ENCODE peak calls at places on chromosomes 16 and 17, in nine cellular contexts. Z is A549; F is uterus; I is mammary epithelial cell; P is heart left ventricle; W is ovary; O is CD8-positive, alpha-beta memory T cell; G is adrenal gland; D is heart right ventricle. Q is an unnamed sample.

GRCh38 chr16:363110-364090 is 6.9 kb downstream of the MRPL28 start:
- DNase-seq in Z (no peak), F (no peak), I (no peak), P (no peak), W (no peak), O (no peak), G (no peak), D (no peak), Q (no peak)

GRCh38 chr17:44664867-44665266 is 8.6 kb downstream of the MEIOC start:
- DNase-seq in Z (no peak), F (no peak), I (no peak), P (no peak), W (no peak), O (no peak), G (no peak), D (no peak), Q (no peak)

GRCh38 chr16:29678691-29679267 is at the start of gene QPRT:
- DNase-seq in Z (no peak), F (peak), I (no peak), P (peak), W (peak), O (no peak), G (peak), D (peak), Q (peak)

GRCh38 chr17:59001158-59001814 is 105.4 kb downstream of the TRIM37 start:
- DNase-seq in Z (no peak), F (peak), I (no peak), P (peak), W (no peak), O (peak), G (peak), D (no peak), Q (no peak)

GRCh38 chr16:11546522-11547485 is 39.9 kb downstream of the LITAF start:
- DNase-seq in Z (no peak), F (no peak), I (peak), P (no peak), W (no peak), O (no peak), G (no peak), D (no peak), Q (no peak)

GRCh38 chr16:56915311-56916105 is 16.4 kb upstream of the HERPUD1 start:
- DNase-seq in Z (no peak), F (no peak), I (no peak), P (no peak), W (peak), O (no peak), G (no peak), D (peak), Q (no peak)

GRCh38 chr17:62456016-62456415 is 22.6 kb upstream of the TLK2 start:
- DNase-seq in Z (no peak), F (no peak), I (no peak), P (no peak), W (no peak), O (no peak), G (no peak), D (no peak), Q (no peak)

GRCh38 chr16:26857371-26857770 is 209.4 kb upstream of the C16orf82 start:
- DNase-seq in Z (no peak), F (no peak), I (no peak), P (no peak), W (no peak), O (no peak), G (no peak), D (no peak), Q (no peak)

GRCh38 chr16:1606774-1607173 is 5.1 kb downstream of the IFT140 start:
- DNase-seq in Z (no peak), F (no peak), I (no peak), P (no peak), W (no peak), O (no peak), G (no peak), D (no peak), Q (no peak)

GRCh38 chr17:67693811-67694210 is 23.9 kb upstream of the NOL11 start:
- DNase-seq in Z (no peak), F (no peak), I (no peak), P (no peak), W (no peak), O (no peak), G (no peak), D (no peak), Q (no peak)

GRCh38 chr17:29592850-29593545 is at the start of gene ANKRD13B:
- DNase-seq in Z (no peak), F (peak), I (no peak), P (peak), W (peak), O (no peak), G (peak), D (peak), Q (peak)

GRCh38 chr17:77326636-77327035 is 185.9 kb downstream of the SEC14L1 start:
- DNase-seq in Z (no peak), F (peak), I (no peak), P (peak), W (no peak), O (no peak), G (no peak), D (no peak), Q (no peak)

GRCh38 chr16:9996191-9996590 is 186.0 kb downstream of the GRIN2A start:
- DNase-seq in Z (no peak), F (no peak), I (peak), P (no peak), W (no peak), O (no peak), G (no peak), D (no peak), Q (no peak)

GRCh38 chr17:73551756-73552155 is 92.5 kb downstream of the SDK2 start:
- DNase-seq in Z (no peak), F (no peak), I (no peak), P (no peak), W (no peak), O (no peak), G (no peak), D (no peak), Q (no peak)

GRCh38 chr17:82302498-82302963 is 14.9 kb downstream of the CD7 start:
- DNase-seq in Z (no peak), F (no peak), I (no peak), P (no peak), W (no peak), O (no peak), G (no peak), D (no peak), Q (no peak)

GRCh38 chr16:50643192-50643591 is 37.9 kb downstream of the SNX20 start:
- DNase-seq in Z (no peak), F (no peak), I (no peak), P (no peak), W (no peak), O (no peak), G (no peak), D (no peak), Q (no peak)

GRCh38 chr16:50646345-50646744 is 34.8 kb downstream of the SNX20 start:
- DNase-seq in Z (no peak), F (no peak), I (no peak), P (no peak), W (no peak), O (no peak), G (no peak), D (no peak), Q (no peak)

GRCh38 chr16:50645858-50646257 is 35.3 kb downstream of the SNX20 start:
- DNase-seq in Z (no peak), F (no peak), I (no peak), P (no peak), W (no peak), O (no peak), G (no peak), D (no peak), Q (no peak)

GRCh38 chr16:50644245-50644644 is 36.9 kb downstream of the SNX20 start:
- DNase-seq in Z (no peak), F (no peak), I (no peak), P (no peak), W (no peak), O (no peak), G (no peak), D (no peak), Q (no peak)

GRCh38 chr16:50644730-50645129 is 36.4 kb downstream of the SNX20 start:
- DNase-seq in Z (no peak), F (peak), I (peak), P (no peak), W (peak), O (no peak), G (peak), D (no peak), Q (no peak)
- H3K27ac ChIP-seq in Z (no peak), F (no peak), I (no peak), P (no peak), W (no peak), O (no peak), G (no peak), D (no peak), Q (no peak)

DNA sequence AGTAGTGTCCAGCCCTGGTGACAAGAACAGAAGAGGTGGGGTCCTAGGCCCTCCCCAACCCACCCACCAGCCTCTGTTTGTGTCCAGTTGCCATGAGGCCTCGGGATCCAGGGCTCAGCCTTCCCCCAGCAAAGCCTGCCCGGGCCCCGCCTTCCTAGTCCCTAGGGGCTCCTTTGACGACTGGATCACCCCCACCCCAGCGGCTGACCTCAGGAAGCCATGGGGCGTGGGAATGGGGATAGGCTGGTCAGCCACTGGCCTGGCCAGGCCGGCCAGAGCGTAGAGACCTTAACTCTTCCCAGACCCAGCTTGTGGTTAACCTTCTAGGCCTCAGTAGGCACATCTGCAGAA is 4.1 kb upstream of the TPPP3 start:
- DNase-seq in Z (no peak), F (no peak), I (no peak), P (peak), W (peak), O (no peak), G (no peak), D (peak), Q (no peak)
- H3K27ac ChIP-seq in Z (no peak), F (peak), I (no peak), P (peak), W (no peak), O (no peak), G (no peak), D (peak), Q (no peak)

GRCh38 chr17:60423865-60424264 is 1.6 kb downstream of the CHCT1 start:
- DNase-seq in Z (no peak), F (no peak), I (no peak), P (no peak), W (no peak), O (no peak), G (no peak), D (no peak), Q (no peak)

GRCh38 chr17:60425626-60426025 is 3.3 kb downstream of the CHCT1 start:
- DNase-seq in Z (no peak), F (no peak), I (no peak), P (no peak), W (no peak), O (no peak), G (no peak), D (no peak), Q (no peak)

GRCh38 chr17:60421273-60422161 is 772 bp upstream of the CHCT1 start:
- DNase-seq in Z (peak), F (peak), I (peak), P (peak), W (peak), O (peak), G (peak), D (peak), Q (peak)

GRCh38 chr17:60426596-60426995 is 4.3 kb downstream of the CHCT1 start:
- DNase-seq in Z (no peak), F (no peak), I (no peak), P (no peak), W (no peak), O (no peak), G (no peak), D (no peak), Q (no peak)

GRCh38 chr17:60422162-60422665 is at the start of gene CHCT1:
- DNase-seq in Z (no peak), F (no peak), I (no peak), P (peak), W (no peak), O (no peak), G (no peak), D (peak), Q (no peak)
- H3K27ac ChIP-seq in Z (peak), F (no peak), I (no peak), P (peak), W (no peak), O (no peak), G (no peak), D (no peak), Q (no peak)

DNA sequence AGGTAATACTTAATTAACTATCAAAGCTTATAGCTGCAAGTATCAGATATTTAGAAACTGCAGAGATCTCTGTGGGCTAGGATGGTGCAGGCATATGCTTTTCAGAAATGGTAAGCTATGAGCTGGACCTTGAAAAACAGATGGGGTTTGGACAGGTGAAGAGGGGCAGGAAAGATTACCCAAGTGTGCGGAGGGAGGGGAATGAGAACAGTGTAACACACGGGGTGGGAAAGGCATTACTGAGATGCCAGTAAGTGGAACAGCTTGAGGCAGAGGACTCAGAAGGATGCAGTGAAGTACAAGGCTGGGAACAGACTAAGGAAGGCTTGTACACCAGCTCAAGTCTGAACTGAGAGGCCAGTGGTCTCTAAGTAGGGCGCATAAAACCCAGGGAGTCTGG is 22.1 kb upstream of the EVPL start:
- DNase-seq in Z (no peak), F (no peak), I (no peak), P (no peak), W (no peak), O (no peak), G (no peak), D (no peak), Q (no peak)
- H3K27ac ChIP-seq in Z (no peak), F (no peak), I (no peak), P (no peak), W (no peak), O (no peak), G (no peak), D (no peak), Q (no peak)

GRCh38 chr17:47852113-47852949 is 1.4 kb upstream of the SP6 start:
- DNase-seq in Z (no peak), F (no peak), I (no peak), P (no peak), W (no peak), O (no peak), G (no peak), D (no peak), Q (no peak)

GRCh38 chr17:47857551-47858410 is 6.8 kb upstream of the SP6 start:
- DNase-seq in Z (no peak), F (no peak), I (no peak), P (no peak), W (no peak), O (no peak), G (no peak), D (no peak), Q (no peak)

GRCh38 chr17:47856830-47857229 is 5.9 kb upstream of the SP6 start:
- DNase-seq in Z (no peak), F (no peak), I (no peak), P (no peak), W (no peak), O (no peak), G (no peak), D (no peak), Q (no peak)

GRCh38 chr17:47853616-47854015 is 2.7 kb upstream of the SP6 start:
- DNase-seq in Z (no peak), F (no peak), I (no peak), P (no peak), W (no peak), O (no peak), G (no peak), D (no peak), Q (no peak)

DNA sequence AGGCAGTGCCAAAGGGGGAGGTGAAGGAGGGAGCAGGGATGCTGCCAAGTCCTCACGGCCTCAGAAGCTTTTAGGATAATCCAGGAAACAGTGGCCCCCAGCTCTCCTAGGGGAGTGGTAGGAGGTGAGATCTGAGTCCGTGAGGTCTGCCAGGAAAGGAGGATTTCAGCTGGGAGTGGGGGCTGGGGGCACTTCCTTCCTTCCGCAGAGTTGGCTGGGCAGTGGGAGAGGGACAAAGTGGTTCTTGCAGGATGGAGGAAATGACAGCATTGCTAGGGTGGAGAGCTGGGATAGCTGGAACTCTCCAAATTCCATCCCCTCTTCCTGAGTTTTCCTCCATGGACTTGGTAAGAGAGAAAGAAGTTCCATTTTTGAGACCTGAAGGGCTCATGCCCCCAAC is 4.8 kb upstream of the SP6 start:
- DNase-seq in Z (no peak), F (no peak), I (no peak), P (peak), W (no peak), O (no peak), G (no peak), D (no peak), Q (no peak)
- H3K27ac ChIP-seq in Z (no peak), F (no peak), I (no peak), P (no peak), W (no peak), O (no peak), G (no peak), D (peak), Q (no peak)

GRCh38 chr17:51115179-51115578 is 5.5 kb downstream of the SPAG9 start:
- DNase-seq in Z (no peak), F (no peak), I (no peak), P (no peak), W (no peak), O (no peak), G (no peak), D (no peak), Q (no peak)
- H3K27ac ChIP-seq in Z (no peak), F (no peak), I (no peak), P (no peak), W (no peak), O (no peak), G (no peak), D (no peak), Q (no peak)

GRCh38 chr17:42798011-42798382 is 507 bp downstream of the COA3 start:
- DNase-seq in Z (no peak), F (no peak), I (no peak), P (no peak), W (no peak), O (no peak), G (no peak), D (no peak), Q (no peak)
- H3K27ac ChIP-seq in Z (peak), F (peak), I (no peak), P (peak), W (peak), O (peak), G (no peak), D (peak), Q (peak)

GRCh38 chr16:8962393-8963009 is 1.2 kb downstream of the USP7 start:
- DNase-seq in Z (no peak), F (no peak), I (peak), P (no peak), W (peak), O (peak), G (no peak), D (peak), Q (peak)
- H3K27ac ChIP-seq in Z (peak), F (peak), I (peak), P (peak), W (peak), O (peak), G (no peak), D (peak), Q (no peak)

Q was measured in PC-9.